ENCODE peak calls at places on chromosomes 13 and 19, in six cellular contexts. K is dermis blood vessel endothelial cell; T is Peyer's patch; C is Daoy; I is effector memory CD8-positive, alpha-beta T cell; A is ELR. Y is an unnamed sample.

GRCh38 chr13:27171244-27171829 is at the start of gene USP12:
- DNase-seq in A (peak), K (peak), I (no peak), T (peak), C (peak), Y (peak)

GRCh38 chr19:4523306-4524110 is 5.2 kb upstream of the PLIN4 start:
- DNase-seq in I (no peak), A (peak), T (peak), C (peak), K (peak), Y (peak)

GRCh38 chr19:29404951-29405727 is 120.7 kb upstream of the VSTM2B start:
- DNase-seq in T (no peak), K (no peak), I (no peak), A (no peak), C (no peak), Y (no peak)

GRCh38 chr13:48849515-48849914 is 126.2 kb upstream of the FNDC3A start:
- DNase-seq in K (no peak), I (no peak), A (no peak), T (no peak), C (no peak), Y (no peak)

GRCh38 chr19:10044390-10044789 is 31.1 kb downstream of the RDH8 start:
- DNase-seq in A (peak), C (no peak), T (no peak), I (no peak), K (peak), Y (peak)

GRCh38 chr13:108283110-108283509 is 13.6 kb downstream of the TNFSF13B start:
- DNase-seq in K (no peak), T (no peak), I (no peak), A (no peak), C (no peak), Y (no peak)

GRCh38 chr13:111343186-111343805 is 22.9 kb downstream of the TEX29 start:
- DNase-seq in A (no peak), C (no peak), I (no peak), K (no peak), T (no peak), Y (no peak)

GRCh38 chr19:38919837-38920528 is 8.0 kb upstream of the CCER2 start:
- DNase-seq in T (no peak), I (no peak), A (no peak), K (no peak), C (no peak), Y (no peak)

GRCh38 chr13:80360298-80360827 is 19.4 kb upstream of the SPRY2 start:
- DNase-seq in K (no peak), T (no peak), I (no peak), C (no peak), A (no peak), Y (no peak)

GRCh38 chr19:17402982-17403855 is 2.2 kb downstream of the BST2 start:
- DNase-seq in A (peak), C (peak), T (peak), I (peak), K (peak), Y (peak)

GRCh38 chr13:48860369-48860768 is 115.3 kb upstream of the FNDC3A start:
- DNase-seq in K (no peak), A (no peak), C (no peak), I (no peak), T (no peak), Y (no peak)

GRCh38 chr19:41499899-41500298 is 56.9 kb downstream of the ERICH4 start:
- DNase-seq in T (no peak), I (no peak), K (peak), A (no peak), C (no peak), Y (peak)